ENCODE peak calls at places on chromosomes 2 and 18, in four cellular contexts. M is K562, J is HEK293T, C is GM12878. L is an unnamed sample.

GRCh38 chr2:233413529-233414272 is 59.4 kb downstream of the DGKD start:
- DNase-seq in J (no peak), M (no peak), C (no peak), L (peak)

GRCh38 chr18:9802774-9803697 is 82.7 kb upstream of the TXNDC2 start:
- DNase-seq in J (no peak), M (peak), C (no peak), L (peak)

GRCh38 chr2:53036196-53036595 is 731.4 kb upstream of the CHAC2 start:
- DNase-seq in J (no peak), C (no peak), M (no peak), L (no peak)

GRCh38 chr2:11365096-11365856 is 20.8 kb upstream of the ROCK2 start:
- DNase-seq in M (no peak), C (no peak), J (no peak), L (peak)

GRCh38 chr18:76126327-76126726 is 368.7 kb downstream of the ZNF516 start:
- DNase-seq in J (no peak), C (no peak), M (no peak), L (no peak)

GRCh38 chr2:96815326-96816126 is 542 bp upstream of the CNNM3 start:
- DNase-seq in C (no peak), M (no peak), J (peak), L (peak)

GRCh38 chr2:126635281-126635680 is 20.7 kb upstream of the GYPC start:
- DNase-seq in M (no peak), C (no peak), J (no peak), L (no peak)

GRCh38 chr2:218367415-218368149 is 10.9 kb downstream of the CATIP start:
- DNase-seq in J (no peak), M (peak), C (peak), L (no peak)

GRCh38 chr2:16656784-16657391 is 8.7 kb downstream of the CYRIA start:
- DNase-seq in M (no peak), J (no peak), C (peak), L (no peak)

GRCh38 chr2:170006592-170007327 is 171.2 kb upstream of the MYO3B start:
- DNase-seq in M (no peak), J (no peak), C (no peak), L (no peak)

GRCh38 chr2:8455236-8456148 is 226.4 kb upstream of the ID2 start:
- DNase-seq in M (no peak), C (no peak), J (no peak), L (no peak)

GRCh38 chr2:50118951-50119702 is 912.8 kb downstream of the NRXN1 start:
- DNase-seq in J (no peak), M (no peak), C (no peak), L (no peak)
- TF ChIP-seq TARDBP in J (no peak), M (no peak), C (no peak), L (no peak)

GRCh38 chr2:240364961-240365775 is 70.3 kb upstream of the GPC1 start:
- DNase-seq in C (no peak), M (no peak), J (no peak), L (no peak)
- TF ChIP-seq TARDBP in C (no peak), M (no peak), J (no peak), L (no peak)

GRCh38 chr2:66790651-66791181 is 355.8 kb downstream of the MEIS1 start:
- DNase-seq in C (no peak), J (no peak), M (no peak), L (no peak)
- TF ChIP-seq TARDBP in C (no peak), J (no peak), M (no peak), L (no peak)

GRCh38 chr2:13524492-13524891 is 807.8 kb downstream of the TRIB2 start:
- DNase-seq in J (no peak), M (no peak), C (no peak), L (no peak)

GRCh38 chr2:13522096-13522495 is 805.4 kb downstream of the TRIB2 start:
- DNase-seq in M (no peak), J (no peak), C (no peak), L (no peak)

GRCh38 chr2:13522917-13523821 is 806.4 kb downstream of the TRIB2 start:
- DNase-seq in C (peak), M (no peak), J (no peak), L (no peak)
- TF ChIP-seq TARDBP in C (no peak), M (no peak), J (no peak), L (no peak)

DNA sequence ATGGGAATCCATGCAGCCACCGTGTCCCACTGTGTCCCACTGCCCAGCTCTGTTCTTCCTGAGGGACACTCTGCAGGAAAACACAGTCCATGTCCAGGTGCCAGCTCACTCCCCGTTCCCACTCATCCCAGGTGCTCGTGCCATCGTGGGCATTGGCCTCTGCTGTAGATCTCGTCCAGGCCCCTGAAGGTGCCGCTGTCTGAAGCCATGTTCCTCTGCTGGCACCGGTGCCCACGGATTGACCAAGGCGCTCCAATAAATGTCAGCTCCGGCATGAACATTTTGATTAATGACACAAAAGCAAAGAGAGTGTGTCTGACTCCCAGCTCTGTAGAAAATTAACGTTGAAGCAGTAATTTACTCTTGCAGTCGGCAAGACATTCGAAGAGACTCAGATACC is 280.1 kb upstream of the SALL3 start:
- DNase-seq in J (no peak), M (no peak), C (no peak), L (no peak)
- TF ChIP-seq TARDBP in J (no peak), M (no peak), C (no peak), L (no peak)